ENCODE peak calls at places on chromosomes 3 and 15, in five cellular contexts. S, H, K, G and V are unnamed samples.

GRCh38 chr15:68655686-68656437 is 77.1 kb downstream of the CORO2B start:
- DNase-seq in S (no peak), H (peak), K (no peak), G (no peak), V (no peak)

GRCh38 chr3:185279582-185280138 is 25.8 kb upstream of the EHHADH start:
- DNase-seq in S (no peak), G (no peak), K (no peak), H (no peak), V (no peak)

GRCh38 chr15:41621200-41622193 is 38.7 kb upstream of the MGA start:
- DNase-seq in H (peak), G (peak), K (peak), S (peak), V (no peak)

GRCh38 chr15:43118829-43119228 is 13.0 kb upstream of the UBR1 start:
- DNase-seq in K (no peak), G (no peak), S (no peak), H (no peak), V (no peak)

GRCh38 chr15:82113116-82113715 is 67.4 kb upstream of the MEX3B start:
- DNase-seq in H (no peak), S (no peak), K (no peak), G (no peak), V (no peak)

GRCh38 chr15:43775411-43775965 is 1.3 kb downstream of the ELL3 start:
- DNase-seq in H (peak), K (no peak), G (peak), S (peak), V (no peak)

GRCh38 chr3:13865581-13866405 is 14.1 kb downstream of the WNT7A start:
- DNase-seq in G (no peak), K (no peak), H (no peak), S (no peak), V (no peak)

GRCh38 chr3:115792206-115792955 is 169.1 kb downstream of the GAP43 start:
- DNase-seq in S (no peak), K (no peak), H (no peak), G (no peak), V (no peak)

GRCh38 chr15:98444067-98444600 is 204.2 kb upstream of the IGF1R start:
- DNase-seq in K (no peak), H (no peak), G (no peak), S (no peak), V (no peak)

GRCh38 chr3:55014081-55014480 is 86.2 kb upstream of the LRTM1 start:
- DNase-seq in S (no peak), G (no peak), H (no peak), K (no peak), V (no peak)

GRCh38 chr3:55012091-55012490 is 84.2 kb upstream of the LRTM1 start:
- DNase-seq in H (no peak), G (no peak), K (no peak), S (no peak), V (no peak)

GRCh38 chr3:55017876-55018275 is 90.0 kb upstream of the LRTM1 start:
- DNase-seq in G (no peak), S (no peak), H (no peak), K (no peak), V (no peak)

GRCh38 chr3:55009372-55009771 is 81.5 kb upstream of the LRTM1 start:
- DNase-seq in S (no peak), G (no peak), H (no peak), K (no peak), V (no peak)

DNA sequence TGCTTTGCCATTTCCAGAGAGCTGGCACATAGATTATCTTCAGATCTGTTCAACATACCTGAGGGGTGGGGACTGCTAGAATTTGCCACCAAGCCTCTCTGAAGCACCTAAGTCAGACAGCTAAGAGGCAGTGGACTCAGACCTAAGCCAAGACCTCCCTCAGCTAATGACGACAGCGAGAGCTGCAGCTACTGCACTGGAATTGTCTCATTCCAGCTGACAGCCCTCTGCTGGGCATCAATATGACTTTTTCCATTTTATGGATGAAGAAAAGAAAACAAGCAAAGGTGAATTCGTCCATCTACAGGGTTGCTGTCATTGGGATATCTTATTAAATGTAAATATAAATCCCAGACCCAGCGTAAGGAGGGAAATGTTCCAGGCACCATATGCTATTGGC is 85.3 kb upstream of the LRTM1 start:
- DNase-seq in S (no peak), H (no peak), K (no peak), G (no peak), V (no peak)
- TF ChIP-seq CTCF in S (no peak), H (no peak), K (no peak), G (no peak), V (peak)

GRCh38 chr3:63955036-63955650 is 43.0 kb upstream of the SCAANT1 start:
- DNase-seq in H (no peak), K (no peak), S (no peak), G (no peak), V (no peak)
- H3K4me3 ChIP-seq in H (no peak), K (no peak), S (no peak), G (no peak), V (no peak)

GRCh38 chr15:80669599-80670273 is 25.4 kb upstream of the ABHD17C start:
- DNase-seq in G (no peak), K (no peak), S (no peak), H (no peak), V (no peak)

GRCh38 chr15:80674245-80674614 is 20.9 kb upstream of the ABHD17C start:
- DNase-seq in S (no peak), K (no peak), G (no peak), H (no peak), V (no peak)

GRCh38 chr15:80677041-80677440 is 18.1 kb upstream of the ABHD17C start:
- DNase-seq in K (no peak), S (no peak), G (no peak), H (no peak), V (no peak)

GRCh38 chr15:80668546-80669236 is 26.4 kb upstream of the ABHD17C start:
- DNase-seq in G (no peak), S (no peak), H (no peak), K (no peak), V (no peak)

DNA sequence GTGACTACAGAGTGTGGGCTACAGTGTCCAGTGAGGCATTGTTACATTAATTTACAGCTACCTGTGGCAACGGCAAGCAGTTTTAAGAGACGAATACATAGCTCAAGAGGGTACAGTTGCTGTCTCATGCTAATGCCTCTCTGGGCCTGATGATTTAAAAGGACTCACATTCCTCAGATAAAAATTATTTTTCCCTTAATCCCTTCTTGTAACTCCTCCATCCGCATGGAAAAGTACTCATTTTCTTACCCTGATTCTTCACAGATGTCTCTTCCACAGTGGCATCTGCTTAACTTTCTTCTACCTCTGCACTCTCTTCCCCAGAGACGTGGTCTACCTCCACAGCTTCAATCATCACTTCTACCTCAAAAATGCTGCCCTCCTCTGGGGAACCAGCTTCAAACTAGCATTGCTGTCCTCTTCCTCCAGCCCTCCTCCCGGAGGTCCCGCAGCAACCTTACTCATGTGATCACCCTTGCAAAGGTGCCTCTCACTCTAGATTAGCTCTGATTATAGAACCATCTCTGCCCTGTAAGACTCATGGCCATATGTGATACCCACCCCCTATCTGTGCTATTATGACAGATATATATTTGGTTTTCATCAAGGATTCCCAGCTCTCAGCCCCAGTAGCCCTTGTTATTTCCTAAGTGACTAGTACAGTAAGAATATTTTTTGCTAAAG is 21.4 kb upstream of the ABHD17C start:
- DNase-seq in K (no peak), H (no peak), S (no peak), G (no peak), V (no peak)
- TF ChIP-seq CTCF in K (no peak), H (no peak), S (no peak), G (no peak), V (no peak)

GRCh38 chr15:66680502-66680901 is 21.5 kb upstream of the SMAD6 start:
- DNase-seq in S (no peak), G (no peak), H (no peak), K (no peak), V (no peak)
- H3K4me3 ChIP-seq in S (no peak), G (no peak), H (no peak), K (no peak), V (no peak)